ENCODE peak calls at places on chromosomes 11 and 22, in seven cellular contexts. G is right lobe of liver, U is upper lobe of left lung, T is GM12878, S is IMR-90, M is A549, X is HepG2. Q is an unnamed sample.

GRCh38 chr11:94567181-94567670 is at the start of gene PIWIL4:
- ATAC-seq in G (no peak), U (no peak), T (no peak), S (no peak), M (no peak), X (no peak), Q (no peak)

GRCh38 chr22:43159484-43160178 is 8.3 kb downstream of the TSPO start:
- ATAC-seq in G (no peak), U (no peak), T (no peak), S (no peak), M (peak), X (peak), Q (no peak)

GRCh38 chr11:18013790-18014507 is 1.1 kb upstream of the SERGEF start:
- ATAC-seq in G (no peak), U (no peak), T (no peak), S (no peak), M (peak), X (no peak), Q (no peak)

GRCh38 chr11:119298726-119299125 is 18.2 kb downstream of the MCAM start:
- ATAC-seq in G (peak), U (no peak), T (no peak), S (no peak), M (no peak), X (no peak), Q (peak)

GRCh38 chr11:108565653-108566052 is 27.9 kb downstream of the EXPH5 start:
- ATAC-seq in G (peak), U (no peak), T (no peak), S (no peak), M (no peak), X (no peak), Q (no peak)

GRCh38 chr11:75700940-75701339 is 16.7 kb upstream of the MOGAT2 start:
- ATAC-seq in G (no peak), U (no peak), T (no peak), S (no peak), M (no peak), X (no peak), Q (no peak)

GRCh38 chr22:26502688-26503561 is 9.3 kb downstream of the TFIP11 start:
- ATAC-seq in G (peak), U (no peak), T (peak), S (peak), M (peak), X (peak), Q (no peak)

GRCh38 chr22:19962909-19963806 is 21.5 kb upstream of the TXNRD2 start:
- ATAC-seq in G (peak), U (peak), T (no peak), S (peak), M (no peak), X (peak), Q (no peak)

GRCh38 chr11:128897841-128898240 is 6.7 kb downstream of the KCNJ5 start:
- ATAC-seq in G (no peak), U (no peak), T (no peak), S (no peak), M (no peak), X (no peak), Q (no peak)

GRCh38 chr22:19126874-19127273 is 4.2 kb upstream of the TSSK2 start:
- ATAC-seq in G (no peak), U (no peak), T (no peak), S (no peak), M (no peak), X (no peak), Q (no peak)

GRCh38 chr11:45684440-45684839 is 19.0 kb upstream of the CHST1 start:
- ATAC-seq in G (no peak), U (no peak), T (no peak), S (no peak), M (no peak), X (no peak), Q (no peak)

GRCh38 chr22:27239520-27239919 is 562.0 kb downstream of the MN1 start:
- ATAC-seq in G (no peak), U (peak), T (no peak), S (peak), M (no peak), X (no peak), Q (no peak)

GRCh38 chr22:19691721-19692341 is 22.5 kb upstream of the SEPTIN5 start:
- ATAC-seq in G (peak), U (peak), T (no peak), S (peak), M (peak), X (no peak), Q (peak)

GRCh38 chr22:37533995-37534394 is 14.8 kb upstream of the CARD10 start:
- ATAC-seq in G (no peak), U (peak), T (peak), S (peak), M (no peak), X (no peak), Q (no peak)

GRCh38 chr22:41289681-41290080 is 3.7 kb upstream of the RANGAP1 start:
- ATAC-seq in G (no peak), U (no peak), T (no peak), S (no peak), M (no peak), X (no peak), Q (no peak)

GRCh38 chr22:22348815-22349454 is 104.3 kb downstream of the VPREB1 start:
- ATAC-seq in G (no peak), U (no peak), T (no peak), S (no peak), M (no peak), X (no peak), Q (no peak)

GRCh38 chr11:69066122-69067112 is 17.7 kb downstream of the TPCN2 start:
- ATAC-seq in G (no peak), U (peak), T (no peak), S (no peak), M (no peak), X (no peak), Q (peak)

GRCh38 chr22:23036684-23037428 is 33.5 kb upstream of the GNAZ start:
- ATAC-seq in G (peak), U (no peak), T (no peak), S (no peak), M (no peak), X (peak), Q (no peak)

GRCh38 chr22:46070215-46070721 is 80.1 kb upstream of the PPARA start:
- ATAC-seq in G (peak), U (peak), T (no peak), S (peak), M (peak), X (peak), Q (peak)

GRCh38 chr22:27801616-27802388 is at the start of gene MN1:
- ATAC-seq in G (peak), U (peak), T (no peak), S (peak), M (peak), X (peak), Q (peak)

GRCh38 chr11:69278091-69278867 is 15.7 kb upstream of the MYEOV start:
- ATAC-seq in G (no peak), U (no peak), T (no peak), S (no peak), M (peak), X (peak), Q (no peak)

GRCh38 chr22:23565942-23566715 is 14.0 kb downstream of the IGLL1 start:
- ATAC-seq in G (peak), U (peak), T (no peak), S (no peak), M (peak), X (peak), Q (no peak)

GRCh38 chr22:49756201-49756600 is 71.5 kb downstream of the BRD1 start:
- ATAC-seq in G (no peak), U (no peak), T (no peak), S (no peak), M (no peak), X (no peak), Q (no peak)

GRCh38 chr22:31637938-31638618 is 23.9 kb downstream of the PISD start:
- ATAC-seq in G (peak), U (peak), T (peak), S (peak), M (no peak), X (no peak), Q (peak)

GRCh38 chr11:103904324-103904667 is 132.1 kb upstream of the DDI1 start:
- ATAC-seq in G (no peak), U (no peak), T (peak), S (no peak), M (no peak), X (no peak), Q (no peak)

GRCh38 chr11:657691-658126 is 20.6 kb downstream of the DRD4 start:
- ATAC-seq in G (peak), U (no peak), T (no peak), S (no peak), M (no peak), X (peak), Q (no peak)

GRCh38 chr22:36329217-36330078 is 58.3 kb downstream of the MYH9 start:
- ATAC-seq in G (peak), U (no peak), T (peak), S (peak), M (peak), X (peak), Q (peak)
- TF ChIP-seq POLR2A in G (no peak), U (peak), T (peak), S (peak), M (no peak), X (no peak), Q (peak)

DNA sequence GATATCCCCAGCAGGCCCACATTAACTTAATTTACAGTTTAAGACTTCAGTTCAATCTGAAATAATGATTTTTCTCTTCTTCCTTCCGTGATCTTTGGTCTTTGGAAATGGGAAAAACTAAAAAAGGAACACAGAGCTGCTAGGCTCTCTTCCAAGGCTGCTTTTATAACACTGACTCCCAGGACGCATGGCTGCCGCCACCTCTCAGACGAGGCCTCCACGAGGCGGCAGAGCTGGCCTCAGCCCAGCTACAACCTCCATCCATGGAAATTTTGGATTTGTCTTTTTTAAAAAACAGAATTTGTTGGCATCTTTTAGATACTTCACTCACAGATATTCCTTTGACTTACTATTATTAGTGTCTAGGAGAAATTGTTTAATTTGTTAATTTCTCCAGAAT is 385.5 kb upstream of the SYN3 start:
- ATAC-seq in G (no peak), U (no peak), T (no peak), S (no peak), M (no peak), X (no peak), Q (no peak)
- TF ChIP-seq POLR2A in G (no peak), U (no peak), T (no peak), S (no peak), M (no peak), X (no peak), Q (no peak)

GRCh38 chr22:29737251-29738117 is 17.7 kb downstream of the CABP7 start:
- ATAC-seq in G (no peak), U (no peak), T (no peak), S (no peak), M (no peak), X (no peak), Q (no peak)

GRCh38 chr22:29734853-29735252 is 15.1 kb downstream of the CABP7 start:
- ATAC-seq in G (no peak), U (no peak), T (no peak), S (no peak), M (no peak), X (no peak), Q (no peak)

GRCh38 chr22:29734429-29734828 is 14.6 kb downstream of the CABP7 start:
- ATAC-seq in G (no peak), U (no peak), T (no peak), S (no peak), M (no peak), X (no peak), Q (no peak)

GRCh38 chr22:29731058-29731850 is 11.5 kb downstream of the CABP7 start:
- ATAC-seq in G (no peak), U (no peak), T (no peak), S (no peak), M (no peak), X (no peak), Q (no peak)

GRCh38 chr22:29733362-29734322 is 13.8 kb downstream of the CABP7 start:
- ATAC-seq in G (no peak), U (no peak), T (peak), S (no peak), M (no peak), X (no peak), Q (no peak)
- TF ChIP-seq POLR2A in G (no peak), U (no peak), T (no peak), S (no peak), M (no peak), X (no peak), Q (no peak)

GRCh38 chr11:47248664-47249377 is at the start of gene ACP2:
- ATAC-seq in G (peak), U (peak), T (peak), S (peak), M (peak), X (peak), Q (peak)
- TF ChIP-seq POLR2A in G (peak), U (peak), T (peak), S (peak), M (peak), X (peak), Q (peak)

GRCh38 chr11:65014146-65014960 is at the start of gene ARL2:
- ATAC-seq in G (peak), U (peak), T (peak), S (peak), M (peak), X (peak), Q (peak)
- TF ChIP-seq POLR2A in G (peak), U (no peak), T (peak), S (peak), M (peak), X (no peak), Q (peak)

DNA sequence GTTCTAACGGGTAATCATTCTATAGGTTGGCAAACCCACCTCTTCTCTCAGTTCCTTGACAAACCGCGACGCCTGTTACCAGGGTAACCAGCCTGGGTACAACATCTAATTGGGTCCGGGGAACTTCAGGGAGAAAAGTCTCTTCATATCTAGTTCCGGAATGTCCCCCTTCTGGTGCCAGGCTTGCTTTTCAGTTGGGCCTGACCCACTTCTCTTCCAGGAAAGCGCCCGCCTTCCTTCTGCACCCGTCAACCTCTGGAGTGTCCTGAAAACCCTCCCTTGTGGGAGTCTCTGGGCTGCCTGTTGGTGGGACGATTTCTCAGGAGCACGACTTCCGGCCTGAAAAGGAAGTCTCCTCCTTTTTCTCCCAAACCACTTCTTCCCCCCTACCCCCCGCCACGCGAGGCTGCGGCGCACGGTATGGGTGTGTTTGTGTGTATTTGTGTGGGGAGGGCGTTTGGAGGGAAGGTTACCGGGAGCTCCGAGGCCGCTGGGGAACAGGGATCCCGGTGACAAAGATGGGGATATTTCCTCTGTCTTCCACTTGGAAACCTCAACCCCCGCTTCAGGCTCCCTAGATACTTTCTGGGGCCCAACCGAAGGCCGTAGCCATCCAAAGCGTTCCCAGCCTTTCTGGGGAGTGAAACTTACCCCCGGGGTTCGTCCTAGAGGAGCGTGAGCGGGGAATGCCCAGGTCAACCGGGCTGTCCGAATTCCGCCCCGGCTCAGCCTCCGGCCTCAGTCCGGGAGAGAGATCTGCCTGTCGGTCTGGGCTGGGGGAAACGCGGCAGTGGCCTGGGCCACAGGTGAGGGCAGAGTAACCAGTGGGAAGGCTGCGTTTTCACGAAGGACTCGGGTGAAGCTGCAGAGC is at the start of the genes NKAPD1 and PIH1D2:
- ATAC-seq in G (peak), U (peak), T (peak), S (peak), M (peak), X (peak), Q (peak)
- TF ChIP-seq POLR2A in G (no peak), U (no peak), T (peak), S (no peak), M (peak), X (no peak), Q (no peak)

GRCh38 chr11:134611537-134611936 is 199.5 kb upstream of the B3GAT1 start:
- ATAC-seq in G (no peak), U (no peak), T (no peak), S (no peak), M (no peak), X (no peak), Q (no peak)

GRCh38 chr11:134615041-134615615 is 203.1 kb upstream of the B3GAT1 start:
- ATAC-seq in G (no peak), U (no peak), T (no peak), S (no peak), M (no peak), X (no peak), Q (peak)

GRCh38 chr11:134614141-134614540 is 202.1 kb upstream of the B3GAT1 start:
- ATAC-seq in G (no peak), U (no peak), T (no peak), S (no peak), M (no peak), X (no peak), Q (no peak)

GRCh38 chr11:134612416-134613030 is 200.5 kb upstream of the B3GAT1 start:
- ATAC-seq in G (no peak), U (no peak), T (no peak), S (no peak), M (no peak), X (no peak), Q (no peak)

GRCh38 chr11:134613646-134614045 is 201.6 kb upstream of the B3GAT1 start:
- ATAC-seq in G (no peak), U (no peak), T (no peak), S (no peak), M (no peak), X (no peak), Q (no peak)
- TF ChIP-seq POLR2A in G (no peak), U (no peak), T (no peak), S (no peak), M (no peak), X (no peak), Q (no peak)